ENCODE peak calls at places on chromosomes 13 and 19, in six cellular contexts. R is neural crest cell, A is GM12865, I is AG09309, J is astrocyte of the spinal cord, Q is natural killer cell. L is an unnamed sample.

GRCh38 chr19:778910-779653 is 18.2 kb upstream of the PTBP1 start:
- DNase-seq in R (no peak), A (no peak), I (peak), J (peak), Q (no peak), L (no peak)

GRCh38 chr19:32682317-32682716 is 6.7 kb downstream of the RGS9BP start:
- DNase-seq in R (no peak), A (no peak), I (no peak), J (no peak), Q (no peak), L (no peak)

GRCh38 chr19:33551676-33552075 is 30.1 kb upstream of the PEPD start:
- DNase-seq in R (no peak), A (no peak), I (no peak), J (no peak), Q (no peak), L (no peak)

GRCh38 chr19:22144394-22144793 is 52.4 kb downstream of the ZNF676 start:
- DNase-seq in R (no peak), A (peak), I (no peak), J (peak), Q (no peak), L (no peak)

GRCh38 chr13:93244918-93245280 is 18.3 kb downstream of the GPC6 start:
- DNase-seq in R (no peak), A (no peak), I (no peak), J (peak), Q (no peak), L (no peak)

GRCh38 chr13:34020388-34020787 is 202.4 kb downstream of the RFC3 start:
- DNase-seq in R (no peak), A (no peak), I (no peak), J (no peak), Q (no peak), L (no peak)

GRCh38 chr13:33727356-33728083 is 90.4 kb upstream of the RFC3 start:
- DNase-seq in R (no peak), A (peak), I (no peak), J (no peak), Q (no peak), L (no peak)

GRCh38 chr13:59801107-59801880 is 362.4 kb downstream of the DIAPH3 start:
- DNase-seq in R (no peak), A (no peak), I (no peak), J (no peak), Q (no peak), L (no peak)

GRCh38 chr19:7391218-7391670 is 42.5 kb downstream of the ARHGEF18 start:
- DNase-seq in R (no peak), A (no peak), I (no peak), J (peak), Q (no peak), L (no peak)

GRCh38 chr19:33788676-33789075 is 8.0 kb upstream of the KCTD15 start:
- DNase-seq in R (no peak), A (no peak), I (no peak), J (no peak), Q (no peak), L (no peak)

GRCh38 chr13:21069561-21070004 is 8.2 kb upstream of the LATS2 start:
- DNase-seq in R (no peak), A (no peak), I (peak), J (peak), Q (no peak), L (no peak)

GRCh38 chr19:13350072-13350471 is 156.2 kb downstream of the CACNA1A start:
- DNase-seq in R (no peak), A (no peak), I (no peak), J (no peak), Q (no peak), L (no peak)

GRCh38 chr13:39786091-39786490 is 130.6 kb downstream of the COG6 start:
- DNase-seq in R (no peak), A (no peak), I (no peak), J (no peak), Q (no peak), L (no peak)

GRCh38 chr19:10069046-10069445 is 17.1 kb upstream of the SHFL start:
- DNase-seq in R (no peak), A (no peak), I (no peak), J (no peak), Q (no peak), L (no peak)

GRCh38 chr13:86020350-86021002 is 221.3 kb upstream of the SLITRK6 start:
- DNase-seq in R (no peak), A (no peak), I (no peak), J (peak), Q (no peak), L (no peak)

GRCh38 chr13:26718146-26718545 is 42.4 kb downstream of the GPR12 start:
- DNase-seq in R (no peak), A (no peak), I (no peak), J (no peak), Q (no peak), L (no peak)

GRCh38 chr13:26716984-26717383 is 43.6 kb downstream of the GPR12 start:
- DNase-seq in R (no peak), A (no peak), I (no peak), J (no peak), Q (no peak), L (no peak)

GRCh38 chr13:26721251-26721939 is 39.2 kb downstream of the GPR12 start:
- DNase-seq in R (no peak), A (peak), I (no peak), J (peak), Q (no peak), L (peak)

GRCh38 chr13:26718872-26719271 is 41.7 kb downstream of the GPR12 start:
- DNase-seq in R (no peak), A (no peak), I (no peak), J (no peak), Q (no peak), L (no peak)

GRCh38 chr13:26719356-26719945 is 41.1 kb downstream of the GPR12 start:
- DNase-seq in R (no peak), A (no peak), I (no peak), J (no peak), Q (no peak), L (no peak)
- TF ChIP-seq CTCF in R (peak), A (no peak), I (peak), J (peak), Q (no peak), L (no peak)

GRCh38 chr19:40908981-40909380 is 26.9 kb upstream of the CYP2A7 start:
- DNase-seq in R (no peak), A (no peak), I (no peak), J (peak), Q (no peak), L (no peak)
- TF ChIP-seq CTCF in R (no peak), A (no peak), I (no peak), J (peak), Q (no peak), L (no peak)

DNA sequence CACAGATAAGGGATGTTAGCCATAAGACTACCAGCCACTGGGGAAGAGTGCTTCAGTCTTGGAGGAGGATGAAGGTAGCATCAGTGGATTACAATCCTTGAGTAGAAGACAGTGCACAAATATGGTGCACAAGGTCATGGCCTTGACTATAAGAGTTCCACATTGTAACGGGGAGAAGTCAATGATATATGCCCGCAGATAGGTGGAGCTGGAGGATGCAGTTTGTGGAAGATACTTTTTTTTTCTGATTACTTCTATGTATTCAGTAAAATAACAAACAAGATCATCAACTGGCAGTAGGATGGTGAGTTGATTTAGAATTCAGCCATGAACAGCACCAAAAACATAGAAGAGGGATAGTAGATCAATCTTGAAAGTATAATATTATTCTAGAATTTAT is 926.8 kb upstream of the MIR17HG start:
- DNase-seq in R (no peak), A (no peak), I (no peak), J (no peak), Q (no peak), L (no peak)
- TF ChIP-seq CTCF in R (no peak), A (no peak), I (peak), J (peak), Q (no peak), L (no peak)

GRCh38 chr19:12333162-12334159 is at the start of gene ZNF563:
- DNase-seq in R (peak), A (peak), I (peak), J (peak), Q (peak), L (peak)
- TF ChIP-seq CTCF in R (no peak), A (no peak), I (no peak), J (no peak), Q (no peak), L (no peak)

GRCh38 chr19:6064703-6065073 is 45.6 kb downstream of the RFX2 start:
- DNase-seq in R (no peak), A (no peak), I (no peak), J (no peak), Q (no peak), L (no peak)
- TF ChIP-seq CTCF in R (no peak), A (no peak), I (no peak), J (no peak), Q (no peak), L (no peak)

GRCh38 chr19:40632311-40633036 is 31.3 kb downstream of the LTBP4 start:
- DNase-seq in R (no peak), A (no peak), I (no peak), J (no peak), Q (no peak), L (no peak)
- TF ChIP-seq CTCF in R (no peak), A (no peak), I (no peak), J (no peak), Q (no peak), L (no peak)

GRCh38 chr13:60986301-60986700 is 429.3 kb downstream of the PCDH20 start:
- DNase-seq in R (no peak), A (no peak), I (no peak), J (no peak), Q (no peak), L (no peak)

DNA sequence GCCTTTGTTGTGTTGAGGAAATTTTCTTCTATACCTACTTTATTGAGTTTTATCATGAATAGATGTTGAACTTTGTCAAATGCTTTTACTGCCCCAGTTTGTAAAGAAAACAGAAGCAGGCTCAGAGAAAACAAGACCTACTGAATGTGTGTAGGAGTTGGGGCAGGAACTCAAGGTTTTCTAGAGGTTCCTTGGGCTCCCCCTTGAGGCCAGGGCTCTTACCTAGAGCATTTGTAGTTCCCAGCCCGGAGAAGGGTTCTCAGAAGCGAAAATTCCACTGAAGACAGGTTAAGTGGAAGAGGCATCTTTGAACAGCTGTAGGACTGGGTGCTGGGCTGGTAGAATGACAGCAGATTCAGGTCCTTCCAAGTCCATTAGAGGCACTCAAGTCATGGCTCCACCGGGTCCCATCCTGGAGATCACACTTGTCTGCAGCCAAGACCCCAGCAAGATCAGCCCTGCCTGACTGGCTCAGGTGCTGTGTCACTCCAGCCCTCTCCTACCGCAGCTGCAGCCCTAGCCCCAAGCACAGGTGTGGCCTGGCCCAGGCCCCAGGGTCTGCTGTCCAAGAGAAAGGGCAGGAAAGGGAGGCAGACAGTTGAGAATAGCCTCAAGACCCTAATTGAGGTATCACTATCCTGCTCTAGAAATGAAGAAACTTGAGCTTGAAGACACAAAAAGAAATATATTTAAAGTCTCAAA is 425.5 kb downstream of the PCDH20 start:
- DNase-seq in R (no peak), A (peak), I (no peak), J (no peak), Q (no peak), L (peak)
- TF ChIP-seq CTCF in R (no peak), A (peak), I (no peak), J (no peak), Q (no peak), L (no peak)

L was measured in activated CD8-positive, alpha-beta T cell treated with anti-CD3 and anti-CD28 coated beads for 36 hours.